ENCODE peak calls at places on chromosomes 7 and 10, in six cellular contexts. S is mammary epithelial cell, E is psoas muscle, V is tibial artery, L is astrocyte of the spinal cord, D is transverse colon. Z is an unnamed sample.

GRCh38 chr7:120995659-120996058 is 7.1 kb downstream of the CPED1 start:
- DNase-seq in S (no peak), E (no peak), V (no peak), L (no peak), D (no peak), Z (no peak)

GRCh38 chr10:88835095-88835909 is 16.3 kb downstream of the ANKRD22 start:
- DNase-seq in S (peak), E (peak), V (peak), L (peak), D (peak), Z (peak)

GRCh38 chr7:156178857-156179256 is 366.6 kb upstream of the SHH start:
- DNase-seq in S (no peak), E (no peak), V (no peak), L (no peak), D (no peak), Z (no peak)

GRCh38 chr10:6202684-6203330 is at the start of gene PFKFB3:
- DNase-seq in S (peak), E (peak), V (peak), L (peak), D (peak), Z (peak)

GRCh38 chr10:132353456-132354355 is 21.7 kb downstream of the LRRC27 start:
- DNase-seq in S (no peak), E (no peak), V (peak), L (no peak), D (no peak), Z (no peak)

GRCh38 chr10:6269953-6270867 is 67.5 kb downstream of the PFKFB3 start:
- DNase-seq in S (peak), E (no peak), V (no peak), L (no peak), D (peak), Z (no peak)

GRCh38 chr10:51090190-51090589 is 15.9 kb downstream of the PRKG1 start:
- DNase-seq in S (no peak), E (no peak), V (no peak), L (no peak), D (no peak), Z (no peak)

GRCh38 chr7:135160858-135161653 is 9.5 kb downstream of the CYREN start:
- DNase-seq in S (no peak), E (no peak), V (no peak), L (peak), D (no peak), Z (no peak)

GRCh38 chr7:121504478-121504877 is 108.4 kb upstream of the FAM3C start:
- DNase-seq in S (peak), E (no peak), V (peak), L (peak), D (no peak), Z (peak)

GRCh38 chr7:48304641-48305040 is 133.4 kb downstream of the ABCA13 start:
- DNase-seq in S (no peak), E (no peak), V (no peak), L (no peak), D (no peak), Z (no peak)

GRCh38 chr7:142030294-142030693 is 34.6 kb downstream of the MGAM start:
- DNase-seq in S (peak), E (no peak), V (no peak), L (no peak), D (no peak), Z (no peak)

GRCh38 chr7:100567045-100567730 is 6.5 kb downstream of the SAP25 start:
- DNase-seq in S (no peak), E (no peak), V (no peak), L (peak), D (no peak), Z (no peak)

GRCh38 chr10:84493951-84494848 is 165.8 kb downstream of the CCSER2 start:
- DNase-seq in S (peak), E (no peak), V (no peak), L (peak), D (no peak), Z (peak)

GRCh38 chr7:158325530-158326381 is 261.9 kb downstream of the PTPRN2 start:
- DNase-seq in S (no peak), E (no peak), V (no peak), L (no peak), D (peak), Z (no peak)

GRCh38 chr7:103573479-103574058 is 127.6 kb upstream of the SLC26A5 start:
- DNase-seq in S (peak), E (no peak), V (no peak), L (peak), D (no peak), Z (no peak)

GRCh38 chr10:29949411-29950011 is 109.9 kb downstream of the JCAD start:
- DNase-seq in S (peak), E (no peak), V (no peak), L (peak), D (no peak), Z (peak)

GRCh38 chr10:52639652-52640051 is 132.9 kb downstream of the MBL2 start:
- DNase-seq in S (peak), E (no peak), V (no peak), L (no peak), D (no peak), Z (peak)

GRCh38 chr7:121113288-121113687 is 124.8 kb downstream of the CPED1 start:
- DNase-seq in S (peak), E (no peak), V (no peak), L (peak), D (no peak), Z (no peak)

GRCh38 chr10:22318772-22319171 is 2.1 kb upstream of the BMI1 start:
- DNase-seq in S (no peak), E (no peak), V (no peak), L (no peak), D (no peak), Z (no peak)

GRCh38 chr10:22319559-22320558 is 1.0 kb upstream of the BMI1 start:
- DNase-seq in S (no peak), E (no peak), V (no peak), L (no peak), D (no peak), Z (no peak)

GRCh38 chr10:22321156-22321711 is 335 bp downstream of the BMI1 start:
- DNase-seq in S (peak), E (peak), V (peak), L (peak), D (peak), Z (no peak)

GRCh38 chr10:22321831-22322662 is 1.1 kb downstream of the BMI1 start:
- DNase-seq in S (peak), E (peak), V (no peak), L (no peak), D (no peak), Z (no peak)

GRCh38 chr10:22320591-22321155 is at the start of gene BMI1:
- DNase-seq in S (peak), E (peak), V (peak), L (peak), D (peak), Z (no peak)
- TF ChIP-seq CTCF in S (no peak), E (no peak), V (no peak), L (no peak), D (no peak), Z (no peak)

GRCh38 chr10:97734021-97734420 is 2.9 kb upstream of the ZFYVE27 start:
- DNase-seq in S (no peak), E (no peak), V (no peak), L (no peak), D (no peak), Z (no peak)

GRCh38 chr10:97736902-97737769 is at the start of gene ZFYVE27:
- DNase-seq in S (peak), E (peak), V (peak), L (peak), D (peak), Z (no peak)

GRCh38 chr10:97738616-97739015 is 1.7 kb downstream of the ZFYVE27 start:
- DNase-seq in S (no peak), E (no peak), V (no peak), L (no peak), D (no peak), Z (no peak)

GRCh38 chr10:97737770-97738265 is 890 bp downstream of the ZFYVE27 start:
- DNase-seq in S (no peak), E (no peak), V (no peak), L (no peak), D (no peak), Z (no peak)

GRCh38 chr10:97736403-97736901 is 476 bp upstream of the ZFYVE27 start:
- DNase-seq in S (no peak), E (no peak), V (no peak), L (no peak), D (no peak), Z (no peak)
- H3K4me3 ChIP-seq in S (no peak), E (peak), V (peak), L (peak), D (peak), Z (no peak)

DNA sequence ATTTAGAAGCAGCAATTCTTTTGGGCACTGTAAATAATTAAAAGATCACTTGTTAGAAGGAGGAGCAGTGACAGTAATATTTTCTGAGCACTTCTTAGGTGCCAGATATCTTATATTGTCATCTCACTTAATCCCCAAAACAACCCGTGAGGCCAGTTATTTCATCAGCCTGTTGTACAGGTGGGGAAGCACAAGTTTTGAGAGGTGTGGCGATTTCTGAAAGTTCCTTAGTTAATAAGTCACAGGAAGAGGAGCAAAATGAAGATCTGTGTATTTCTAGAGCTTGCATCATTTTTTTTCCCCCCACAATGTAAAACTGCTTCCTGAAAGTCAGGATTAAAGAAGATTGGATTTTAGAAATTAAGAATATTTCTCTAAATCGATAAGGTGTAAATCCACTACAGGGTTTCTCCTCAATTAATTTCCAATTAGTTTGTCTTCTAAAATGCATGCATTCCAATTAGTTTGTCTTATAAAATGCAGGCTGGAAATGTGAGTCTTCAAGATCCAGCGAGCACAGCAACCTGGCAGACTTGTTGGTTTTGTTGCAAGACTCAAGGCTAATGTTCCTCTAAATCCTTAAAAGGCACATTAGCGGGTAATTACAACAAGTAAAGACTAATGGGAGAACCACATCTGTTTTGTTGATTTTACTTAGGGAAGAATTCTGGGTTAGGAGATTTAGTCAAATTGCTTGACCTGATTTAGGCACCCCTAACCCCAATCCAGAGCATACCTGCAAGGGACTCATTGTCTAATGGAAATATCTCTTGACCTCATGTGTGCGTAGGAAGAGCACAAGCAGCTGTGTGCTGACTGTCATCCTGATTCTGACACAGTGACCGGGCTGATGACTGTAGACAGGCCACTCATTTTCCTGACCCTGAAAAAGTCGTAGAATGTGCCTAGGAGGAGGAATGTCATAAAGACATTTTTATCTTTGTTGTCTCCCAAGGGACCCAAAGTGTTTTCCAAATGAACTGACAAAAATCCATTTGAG is 272.0 kb downstream of the BAMBI start:
- DNase-seq in S (no peak), E (no peak), V (no peak), L (no peak), D (no peak), Z (no peak)
- TF ChIP-seq CTCF in S (no peak), E (no peak), V (no peak), L (no peak), D (no peak), Z (no peak)

GRCh38 chr7:26117142-26117807 is 34.7 kb upstream of the NFE2L3 start:
- DNase-seq in S (no peak), E (no peak), V (no peak), L (no peak), D (no peak), Z (no peak)
- H3K4me3 ChIP-seq in S (no peak), E (no peak), V (no peak), L (no peak), D (no peak), Z (no peak)

DNA sequence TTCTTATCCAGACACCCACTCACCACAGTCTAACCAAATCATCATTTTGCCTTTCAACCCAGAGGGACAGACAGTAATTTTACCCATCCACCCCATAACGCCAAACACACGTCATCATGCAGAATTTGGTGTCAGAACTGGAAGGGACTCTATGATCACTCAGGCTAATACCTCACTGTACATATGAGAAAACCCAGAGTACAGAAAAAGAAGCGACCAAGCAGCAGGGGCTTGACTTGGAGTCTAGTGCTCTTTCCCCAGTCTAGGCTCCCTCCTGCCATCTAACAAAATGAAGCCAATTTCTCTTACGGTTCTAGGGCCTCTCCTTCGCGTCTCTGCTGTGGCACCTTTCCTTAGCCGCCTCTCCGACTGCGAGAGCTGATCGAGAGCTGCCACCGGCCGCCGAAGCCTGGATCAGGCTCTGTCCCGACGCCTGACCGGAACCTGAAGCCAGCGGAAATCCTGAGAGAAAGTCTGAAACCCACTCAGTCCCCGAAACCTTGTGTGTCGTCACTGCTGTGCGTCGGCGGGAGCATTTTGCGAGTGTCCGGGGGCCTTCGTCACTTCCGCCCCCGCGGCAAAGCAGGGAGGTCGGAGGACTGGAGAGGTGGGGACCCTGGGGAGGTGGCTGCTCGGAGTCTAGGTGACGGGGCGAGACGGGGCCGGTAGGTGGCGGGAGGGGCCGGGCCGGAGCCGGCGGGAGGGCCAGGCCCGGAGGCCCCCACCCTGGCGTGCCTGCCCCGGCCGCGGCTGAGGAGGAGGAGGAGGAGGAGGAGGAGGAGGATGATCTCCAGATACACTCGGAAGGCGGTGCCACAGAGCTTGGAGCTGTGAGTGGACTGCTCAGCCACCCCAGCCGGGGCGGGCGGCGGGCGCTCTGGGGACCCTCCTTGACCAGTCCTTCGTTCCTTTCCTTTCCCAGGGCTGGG is at the start of the genes ECD and FAM149B1:
- DNase-seq in S (peak), E (peak), V (peak), L (peak), D (peak), Z (peak)
- TF ChIP-seq CTCF in S (peak), E (peak), V (peak), L (no peak), D (no peak), Z (peak)

GRCh38 chr10:110793128-110793812 is 78.5 kb upstream of the PDCD4 start:
- DNase-seq in S (no peak), E (no peak), V (no peak), L (no peak), D (no peak), Z (no peak)
- H3K4me3 ChIP-seq in S (no peak), E (no peak), V (no peak), L (no peak), D (no peak), Z (no peak)

Z was measured in retinal pigment epithelial cell.